ENCODE peak calls at places on chromosomes 1 and 21, in nine cellular contexts. V is WERI-Rb-1; K is mucosa of descending colon; D is naive thymus-derived CD4-positive, alpha-beta T cell; P is CD4-positive, alpha-beta memory T cell; X is adipocyte; G is epithelial cell of esophagus; A is A549; Z is mammary epithelial cell. Q is an unnamed sample.

GRCh38 chr1:154998818-154999650 is 3.6 kb upstream of the ZBTB7B start:
- DNase-seq in A (peak; percentile 82), G (peak; percentile 60), K (peak; percentile 78), P (peak; percentile 52), Z (peak; percentile 47), X (peak; percentile 82), V (peak; percentile 97), D (no peak), Q (peak; percentile 93)

GRCh38 chr1:14183312-14183711 is 415.2 kb upstream of the KAZN start:
- DNase-seq in P (no peak), A (no peak), G (no peak), D (no peak), Z (no peak), K (no peak), X (no peak), V (no peak), Q (no peak)

GRCh38 chr1:83815348-83815747 is 183.6 kb downstream of the TTLL7 start:
- DNase-seq in D (no peak), P (no peak), Z (no peak), V (peak; percentile 20), K (no peak), A (no peak), G (no peak), X (peak; percentile 92), Q (no peak)

GRCh38 chr21:16863541-16863940 is 649.3 kb upstream of the CXADR start:
- DNase-seq in A (no peak), Z (no peak), D (no peak), K (no peak), X (no peak), G (peak; percentile 12), V (no peak), P (no peak), Q (no peak)

GRCh38 chr1:30085814-30086770 is 637.3 kb downstream of the MATN1 start:
- DNase-seq in P (no peak), X (peak; percentile 76), Z (no peak), V (peak; percentile 84), K (no peak), A (peak; percentile 10), G (no peak), D (no peak), Q (peak; percentile 22)

GRCh38 chr1:116911166-116911553 is 1.4 kb downstream of the PTGFRN start:
- DNase-seq in A (no peak), X (no peak), P (no peak), D (no peak), V (no peak), Z (no peak), G (no peak), K (no peak), Q (no peak)

GRCh38 chr1:1291611-1292441 is 11.6 kb downstream of the SCNN1D start:
- DNase-seq in G (peak; percentile 86), D (peak; percentile 51), V (peak; percentile 88), Z (peak; percentile 61), A (no peak), K (no peak), X (peak; percentile 49), P (peak; percentile 66), Q (peak; percentile 84)

GRCh38 chr1:231420959-231421615 is 1.0 kb downstream of the EGLN1 start:
- DNase-seq in G (peak; percentile 46), X (peak; percentile 59), Z (peak; percentile 50), A (no peak), D (no peak), K (peak; percentile 78), P (peak; percentile 27), V (peak; percentile 43), Q (peak; percentile 61)

GRCh38 chr1:214762902-214763301 is 159.9 kb downstream of the CENPF start:
- DNase-seq in A (no peak), G (no peak), K (no peak), V (no peak), Z (no peak), D (no peak), P (no peak), X (no peak), Q (no peak)

GRCh38 chr21:26844258-26845065 is 747 bp downstream of the ADAMTS1 start:
- DNase-seq in A (no peak), X (peak; percentile 74), P (no peak), D (no peak), V (no peak), G (peak; percentile 52), K (peak; percentile 53), Z (peak; percentile 64), Q (no peak)

GRCh38 chr21:41641821-41642368 is 125.0 kb downstream of the RIPK4 start:
- DNase-seq in G (peak; percentile 86), P (no peak), V (no peak), X (peak; percentile 94), A (peak; percentile 43), D (no peak), Z (peak; percentile 97), K (no peak), Q (peak; percentile 34)

GRCh38 chr1:16038620-16038912 is 5.0 kb upstream of the CLCNKB start:
- DNase-seq in D (no peak), K (no peak), Z (peak; percentile 16), X (no peak), A (no peak), P (no peak), V (no peak), G (no peak), Q (no peak)

GRCh38 chr1:1946540-1946939 is 27.5 kb upstream of the TMEM52 start:
- DNase-seq in P (no peak), G (no peak), Z (no peak), X (no peak), V (no peak), K (peak; percentile 59), D (no peak), A (no peak), Q (no peak)

GRCh38 chr1:41322101-41322661 is 39.1 kb upstream of the FOXO6 start:
- DNase-seq in G (peak; percentile 16), D (no peak), X (no peak), Z (no peak), K (no peak), A (no peak), P (no peak), V (no peak), Q (peak; percentile 36)

GRCh38 chr1:167197692-167198091 is 23.0 kb upstream of the POU2F1 start:
- DNase-seq in P (no peak), G (no peak), Z (no peak), K (no peak), A (no peak), X (no peak), D (no peak), V (no peak), Q (no peak)

GRCh38 chr1:240572328-240572727 is 39.6 kb downstream of the GREM2 start:
- DNase-seq in D (no peak), K (no peak), Z (no peak), G (no peak), P (no peak), V (no peak), X (no peak), A (no peak), Q (no peak)

GRCh38 chr1:210446479-210446878 is 117.8 kb downstream of the HHAT start:
- DNase-seq in X (no peak), A (no peak), V (peak; percentile 90), D (peak; percentile 68), Z (no peak), P (peak; percentile 53), K (no peak), G (no peak), Q (peak; percentile 57)

GRCh38 chr1:186681136-186681535 is 913 bp upstream of the PTGS2 start:
- DNase-seq in V (no peak), K (no peak), P (no peak), D (no peak), G (no peak), Z (no peak), A (no peak), X (peak; percentile 58), Q (no peak)
- H3K4me3 ChIP-seq in V (peak overlapping the region; percentile 80), K (no peak overlapping the region), P (no peak overlapping the region), D (no peak overlapping the region), G (peak overlapping the region; percentile 80), Z (peak overlapping the region; percentile 97), A (peak overlapping the region; percentile 72), X (peak overlapping the region; percentile 95), Q (peak overlapping the region; percentile 71)

DNA sequence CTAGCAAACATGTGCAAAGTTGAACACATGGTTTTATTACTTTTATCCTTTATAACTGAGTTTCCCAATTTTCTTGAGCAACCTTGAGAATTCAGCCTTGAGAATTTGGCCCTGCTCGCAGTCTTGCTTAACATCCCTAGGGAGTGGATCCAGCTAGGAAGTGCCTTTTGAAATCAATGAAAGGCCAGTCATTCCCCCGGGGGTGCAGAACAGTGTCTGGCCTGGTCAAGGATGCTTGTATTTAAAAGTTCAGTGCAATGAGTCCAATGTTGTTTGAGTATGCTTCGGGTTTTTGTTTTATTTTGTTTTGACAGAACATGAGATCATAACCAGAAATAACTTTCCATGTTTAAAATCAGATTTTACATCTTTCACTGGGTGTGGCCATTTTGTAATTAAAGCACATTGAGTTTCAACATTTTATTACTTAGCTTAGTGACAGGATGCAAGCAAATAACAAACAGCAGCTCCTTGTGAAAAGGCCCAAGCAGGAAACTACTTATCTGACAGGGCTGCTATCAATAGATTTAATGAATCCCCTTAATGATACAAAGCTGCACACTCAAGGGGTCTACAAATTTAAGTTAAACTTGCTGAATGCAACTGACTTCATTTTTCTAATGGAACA is 16.8 kb downstream of the PALMD start:
- DNase-seq in V (no peak), D (no peak), X (peak; percentile 99), K (no peak), P (no peak), Z (peak; percentile 81), G (peak; percentile 78), A (no peak), Q (no peak)
- H3K4me3 ChIP-seq in V (no peak overlapping the region), D (no peak overlapping the region), X (peak overlapping the region; percentile 63), K (no peak overlapping the region), P (no peak overlapping the region), Z (no peak overlapping the region), G (no peak overlapping the region), A (no peak overlapping the region), Q (no peak overlapping the region)

GRCh38 chr1:32242341-32242851 is 4.6 kb upstream of the FAM167B start:
- DNase-seq in Z (no peak), P (no peak), X (no peak), A (no peak), D (no peak), K (no peak), G (no peak), V (no peak), Q (peak; percentile 49)
- H3K4me3 ChIP-seq in Z (no peak overlapping the region), P (no peak overlapping the region), X (no peak overlapping the region), A (no peak overlapping the region), D (no peak overlapping the region), K (no peak overlapping the region), G (no peak overlapping the region), V (no peak overlapping the region), Q (no peak overlapping the region)

GRCh38 chr1:60052634-60053033 is 20.9 kb downstream of the C1orf87 start:
- DNase-seq in V (no peak), G (no peak), P (no peak), Z (no peak), D (no peak), X (no peak), A (no peak), K (no peak), Q (no peak)
- H3K4me3 ChIP-seq in V (no peak overlapping the region), G (no peak overlapping the region), P (no peak overlapping the region), Z (no peak overlapping the region), D (no peak overlapping the region), X (no peak overlapping the region), A (no peak overlapping the region), K (no peak overlapping the region), Q (no peak overlapping the region)

DNA sequence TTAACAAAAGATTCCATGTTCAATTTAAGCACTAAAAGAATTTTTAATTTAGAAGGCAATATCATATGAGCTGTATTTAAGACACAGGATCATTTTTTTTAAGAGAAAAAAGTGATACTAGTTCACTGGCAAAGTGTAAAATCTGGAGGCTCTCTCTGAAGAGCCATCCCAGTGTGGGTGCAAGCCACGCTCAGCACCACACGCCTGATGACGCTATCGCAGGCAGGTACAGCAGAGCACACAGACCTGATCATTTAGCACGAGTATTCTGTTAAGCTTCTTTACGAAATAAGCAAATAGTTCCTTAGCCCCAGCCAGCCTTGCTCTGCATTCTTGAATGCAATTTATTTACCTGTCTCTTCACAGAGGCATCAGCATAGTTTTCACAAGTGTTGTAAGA is 198.6 kb downstream of the SIPA1L2 start:
- DNase-seq in P (no peak), K (no peak), X (no peak), A (no peak), G (no peak), V (no peak), D (no peak), Z (no peak), Q (no peak)
- H3K4me3 ChIP-seq in P (no peak overlapping the region), K (no peak overlapping the region), X (no peak overlapping the region), A (no peak overlapping the region), G (no peak overlapping the region), V (no peak overlapping the region), D (no peak overlapping the region), Z (no peak overlapping the region), Q (no peak overlapping the region)